ENCODE peak calls at places on chromosomes 1 and 21, in four cellular contexts. N is neural progenitor cell, S is HFF-Myc, I is fibroblast of pulmonary artery. W is an unnamed sample.
A peak's percentile ranks its signal among the peaks of the same experiment; 100 is the strongest.

GRCh38 chr1:108142773-108143394 is 57.3 kb downstream of the SLC25A24 start:
- DNase-seq in S (no peak), N (no peak), I (peak; percentile 39), W (no peak)

GRCh38 chr1:190084552-190084951 is 393.1 kb downstream of the BRINP3 start:
- DNase-seq in I (no peak), S (no peak), N (peak; percentile 60), W (no peak)

GRCh38 chr1:195569934-195570333 is 1038.3 kb downstream of the KCNT2 start:
- DNase-seq in S (no peak), N (no peak), I (no peak), W (no peak)

GRCh38 chr1:39673215-39673614 is 1.3 kb upstream of the NT5C1A start:
- DNase-seq in I (no peak), N (no peak), S (no peak), W (no peak)

GRCh38 chr1:92459871-92460320 is 26.8 kb downstream of the GFI1 start:
- DNase-seq in S (no peak), N (no peak), I (peak; percentile 8), W (no peak)

GRCh38 chr21:15050588-15051377 is 14.0 kb downstream of the NRIP1 start:
- DNase-seq in S (no peak), N (no peak), I (no peak), W (no peak)

GRCh38 chr21:15496896-15497295 is 232.9 kb upstream of the USP25 start:
- DNase-seq in S (no peak), I (no peak), N (no peak), W (no peak)

GRCh38 chr1:215526147-215526845 is 40.8 kb upstream of the KCTD3 start:
- DNase-seq in S (no peak), I (peak; percentile 74), N (peak; percentile 59), W (no peak)

GRCh38 chr1:165847486-165847885 is 20.1 kb downstream of the UCK2 start:
- DNase-seq in I (no peak), S (no peak), N (no peak), W (no peak)

GRCh38 chr1:106937104-106937503 is 119.4 kb upstream of the PRMT6 start:
- DNase-seq in I (peak; percentile 78), S (peak; percentile 65), N (no peak), W (peak; percentile 77)

GRCh38 chr1:116990612-116991151 is 10.9 kb upstream of the CD101 start:
- DNase-seq in N (no peak), S (no peak), I (peak; percentile 100), W (peak; percentile 87)

GRCh38 chr1:58727363-58727762 is 27.5 kb upstream of the MYSM1 start:
- DNase-seq in S (peak; percentile 86), I (peak; percentile 88), N (no peak), W (peak; percentile 52)

GRCh38 chr1:153390938-153391710 is at the start of gene S100A8:
- DNase-seq in I (peak; percentile 2), S (no peak), N (no peak), W (no peak)

GRCh38 chr1:204923209-204923608 is 52.5 kb downstream of the NFASC start:
- DNase-seq in N (peak; percentile 24), I (no peak), S (no peak), W (no peak)

GRCh38 chr1:234645474-234645953 is 35.5 kb upstream of the IRF2BP2 start:
- DNase-seq in S (no peak), N (no peak), I (peak; percentile 26), W (no peak)

GRCh38 chr1:47843059-47843458 is 154.1 kb downstream of the TRABD2B start:
- DNase-seq in N (peak; percentile 28), I (no peak), S (no peak), W (no peak)

GRCh38 chr1:23208527-23208926 is 8.8 kb downstream of the HTR1D start:
- DNase-seq in I (no peak), S (no peak), N (no peak), W (no peak)

GRCh38 chr1:147509786-147510360 is 31.4 kb upstream of the BCL9 start:
- DNase-seq in N (no peak), S (no peak), I (peak; percentile 5), W (no peak)

GRCh38 chr1:165857046-165857801 is 29.8 kb downstream of the UCK2 start:
- DNase-seq in S (no peak), N (no peak), I (no peak), W (no peak)

GRCh38 chr1:216215169-216215568 is 208.1 kb downstream of the USH2A start:
- DNase-seq in S (no peak), I (peak; percentile 7), N (no peak), W (no peak)

GRCh38 chr1:30446100-30446499 is 277.3 kb downstream of the MATN1 start:
- DNase-seq in N (no peak), I (no peak), S (no peak), W (no peak)

GRCh38 chr1:218171302-218171893 is 113.7 kb upstream of the RRP15 start:
- DNase-seq in I (peak; percentile 66), S (peak; percentile 15), N (peak; percentile 39), W (peak; percentile 7)

GRCh38 chr1:51936531-51936930 is 54.0 kb downstream of the RAB3B start:
- DNase-seq in I (no peak), N (no peak), S (no peak), W (no peak)

GRCh38 chr1:66788231-66788939 is 12.7 kb downstream of the INSL5 start:
- DNase-seq in N (no peak), I (no peak), S (no peak), W (no peak)

GRCh38 chr1:186785503-186785902 is 43.2 kb upstream of the PLA2G4A start:
- DNase-seq in N (no peak), I (peak; percentile 74), S (no peak), W (no peak)

GRCh38 chr1:205375816-205376545 is 19.3 kb upstream of the KLHDC8A start:
- DNase-seq in S (no peak), I (peak; percentile 58), N (peak; percentile 79), W (no peak)

GRCh38 chr1:7459915-7460314 is 311.2 kb upstream of the VAMP3 start:
- DNase-seq in I (no peak), N (no peak), S (no peak), W (no peak)

GRCh38 chr1:6833804-6834203 is 48.5 kb downstream of the CAMTA1 start:
- DNase-seq in S (no peak), N (no peak), I (no peak), W (no peak)

GRCh38 chr1:54051936-54052469 is 1.0 kb downstream of the TMEM59 start:
- DNase-seq in I (no peak), S (no peak), N (no peak), W (no peak)

GRCh38 chr21:42733037-42733632 is 79.7 kb downstream of the PDE9A start:
- DNase-seq in S (no peak), N (no peak), I (no peak), W (no peak)

GRCh38 chr1:72284398-72285073 is 2.2 kb upstream of the NEGR1 start:
- DNase-seq in S (peak; percentile 64), N (peak; percentile 76), I (peak; percentile 90), W (peak; percentile 97)

GRCh38 chr1:204359474-204360255 is at the start of gene PLEKHA6:
- DNase-seq in I (peak; percentile 48), N (peak; percentile 71), S (no peak), W (peak; percentile 18)

GRCh38 chr1:112673589-112674439 is 645 bp upstream of the MOV10 start:
- DNase-seq in N (peak; percentile 24), S (no peak), I (peak; percentile 83), W (peak; percentile 51)

GRCh38 chr1:115507256-115507589 is 134.5 kb upstream of the VANGL1 start:
- DNase-seq in S (no peak), I (peak; percentile 68), N (peak; percentile 64), W (no peak)

GRCh38 chr1:155940531-155940992 is 876 bp upstream of the RXFP4 start:
- DNase-seq in I (peak; percentile 73), N (no peak), S (peak; percentile 47), W (no peak)
- H3K4me3 ChIP-seq in I (no peak overlapping the region), N (no peak overlapping the region), S (no peak overlapping the region), W (no peak overlapping the region)

DNA sequence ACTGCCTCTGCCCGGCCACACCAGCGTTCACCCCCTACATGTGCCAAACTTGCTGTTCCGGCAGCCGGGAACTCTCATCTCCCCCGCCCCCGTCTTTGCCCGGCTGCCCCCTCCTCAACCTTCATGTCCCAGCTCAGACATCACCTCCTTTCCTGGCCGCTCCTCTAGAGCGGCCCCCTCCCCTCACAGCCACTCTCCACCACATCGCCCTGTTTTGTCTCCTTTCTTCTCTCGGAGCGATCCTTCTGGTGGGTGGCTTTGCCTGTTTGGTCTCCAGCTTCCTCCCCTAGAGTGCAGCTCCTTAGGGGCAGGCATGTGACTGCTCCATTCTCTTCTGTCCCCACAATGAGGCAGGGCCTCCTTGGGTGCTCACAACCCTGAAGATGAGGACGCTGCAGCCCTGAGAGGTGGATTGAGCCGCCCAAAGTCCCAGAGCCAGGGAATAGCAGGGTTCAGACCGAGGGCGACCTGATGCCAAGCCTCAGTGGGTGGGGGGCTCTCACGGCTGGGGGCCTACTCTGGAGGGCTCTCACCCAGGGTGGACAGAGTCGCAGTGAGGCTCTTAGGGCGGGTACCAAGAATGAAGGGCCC is 44.9 kb upstream of the ECE1 start:
- DNase-seq in I (no peak), S (no peak), N (no peak), W (no peak)
- TF ChIP-seq CTCF in I (no peak), S (no peak), N (peak; percentile 0), W (no peak)

GRCh38 chr1:156160000-156160743 is 6.8 kb downstream of the SEMA4A start:
- DNase-seq in S (no peak), I (peak; percentile 33), N (no peak), W (no peak)
- H3K4me3 ChIP-seq in S (peak overlapping the region; percentile 27), I (no peak overlapping the region), N (peak overlapping the region; percentile 50), W (no peak overlapping the region)

GRCh38 chr1:167517535-167518330 is 596 bp downstream of the CD247 start:
- DNase-seq in S (no peak), N (no peak), I (no peak), W (no peak)
- TF ChIP-seq CTCF in S (no peak), N (no peak), I (no peak), W (no peak)

GRCh38 chr1:27351541-27352107 is 9.8 kb downstream of the SYTL1 start:
- DNase-seq in I (no peak), N (no peak), S (no peak), W (no peak)
- H3K4me3 ChIP-seq in I (no peak overlapping the region), N (peak overlapping the region; percentile 50), S (no peak overlapping the region), W (no peak overlapping the region)